ENCODE peak calls at places on chromosomes 16 and 17, in four cellular contexts. W is body of pancreas; M is psoas muscle; I is CD4-positive, alpha-beta memory T cell. G is an unnamed sample. For H3K36me3 and H3K9me3, the result is how much of the 10 kb centered on the place peaks cover.

GRCh38 chr17:71975998-71976649 is 144.7 kb upstream of the SOX9 start:
- DNase-seq in I (no peak), W (peak), M (peak), G (no peak)

GRCh38 chr16:70725912-70726828 is 40.3 kb upstream of the MTSS2 start:
- DNase-seq in I (no peak), W (no peak), M (peak), G (no peak)

GRCh38 chr17:72937687-72938086 is 154.8 kb downstream of the SLC39A11 start:
- DNase-seq in M (no peak), W (no peak), I (no peak), G (no peak)

GRCh38 chr16:49488336-49488735 is 114.7 kb downstream of the C16orf78 start:
- DNase-seq in I (no peak), W (no peak), M (peak), G (no peak)

GRCh38 chr16:10256855-10257641 is 74.8 kb upstream of the GRIN2A start:
- DNase-seq in I (no peak), M (no peak), W (peak), G (peak)

GRCh38 chr16:72963508-72963907 is 84.4 kb downstream of the ZFHX3 start:
- DNase-seq in M (no peak), W (no peak), I (no peak), G (no peak)

GRCh38 chr17:63840591-63841349 is 1.7 kb downstream of the SMARCD2 start:
- DNase-seq in I (no peak), M (peak), W (peak), G (no peak)

GRCh38 chr16:57045694-57046381 is 46.5 kb upstream of the CPNE2 start:
- DNase-seq in I (no peak), W (peak), M (peak), G (no peak)

GRCh38 chr16:31273676-31274075 is 13.9 kb downstream of the ITGAM start:
- DNase-seq in I (no peak), W (no peak), M (no peak), G (no peak)

GRCh38 chr17:30291571-30292489 is at the start of gene BLMH:
- DNase-seq in M (peak), W (peak), I (peak), G (peak)

GRCh38 chr17:44518032-44518431 is 14.8 kb upstream of the GPATCH8 start:
- DNase-seq in M (no peak), I (no peak), W (no peak), G (no peak)

GRCh38 chr16:70703041-70703834 is 17.4 kb upstream of the MTSS2 start:
- DNase-seq in W (peak), M (peak), I (no peak), G (no peak)

GRCh38 chr17:79952265-79952877 is 83.3 kb downstream of the TBC1D16 start:
- DNase-seq in M (peak), I (no peak), W (peak), G (no peak)

GRCh38 chr17:4899341-4900230 is at the start of gene C17orf107:
- DNase-seq in M (peak), W (peak), I (peak), G (no peak)

GRCh38 chr16:67509016-67509415 is 19.6 kb upstream of the RIPOR1 start:
- DNase-seq in W (no peak), I (no peak), M (no peak), G (no peak)

GRCh38 chr17:81035389-81036127 is 607 bp downstream of the BAIAP2 start:
- DNase-seq in I (no peak), M (peak), W (no peak), G (peak)

GRCh38 chr17:16980813-16981731 is 9.2 kb upstream of the TNFRSF13B start:
- DNase-seq in M (peak), I (no peak), W (no peak), G (no peak)

GRCh38 chr17:1959871-1960569 is 65.1 kb downstream of the RTN4RL1 start:
- DNase-seq in I (no peak), W (no peak), M (no peak), G (no peak)

GRCh38 chr16:4410335-4411075 is 5.9 kb downstream of the CORO7 start:
- DNase-seq in W (peak), M (no peak), I (no peak), G (peak)

GRCh38 chr17:30093463-30094147 is 23.0 kb upstream of the NSRP1 start:
- DNase-seq in W (peak), I (peak), M (peak), G (peak)

GRCh38 chr17:66715745-66716156 is 119.2 kb upstream of the CACNG5 start:
- DNase-seq in M (no peak), I (no peak), W (no peak), G (peak)

GRCh38 chr17:2282297-2282873 is 21.2 kb downstream of the SMG6 start:
- DNase-seq in I (no peak), W (no peak), M (peak), G (peak)

GRCh38 chr17:57356722-57357391 is 100.5 kb downstream of the MSI2 start:
- DNase-seq in M (no peak), I (no peak), W (no peak), G (peak)

GRCh38 chr16:88063201-88063773 is 112.1 kb downstream of the BANP start:
- DNase-seq in W (no peak), I (no peak), M (peak), G (no peak)

GRCh38 chr17:30235386-30236296 is at the start of gene SLC6A4:
- DNase-seq in M (no peak), I (no peak), W (peak), G (no peak)

GRCh38 chr17:80248894-80249710 is 11.6 kb upstream of the RNF213 start:
- DNase-seq in I (no peak), W (no peak), M (peak), G (no peak)

GRCh38 chr17:10875411-10875810 is 37.5 kb upstream of the PIRT start:
- DNase-seq in I (no peak), M (no peak), W (no peak), G (no peak)

GRCh38 chr17:50533720-50534148 is 1.2 kb downstream of the EPN3 start:
- DNase-seq in M (no peak), W (peak), I (no peak), G (no peak)

GRCh38 chr17:50817838-50818237 is 17.5 kb upstream of the WFIKKN2 start:
- DNase-seq in I (no peak), M (no peak), W (no peak), G (no peak)

GRCh38 chr16:27315333-27316037 is 1.7 kb downstream of the IL4R start:
- DNase-seq in I (peak), M (peak), W (peak), G (no peak)
- H3K4me3 ChIP-seq in I (peak), M (peak), W (no peak), G (peak)

GRCh38 chr17:48055531-48056245 is 7.5 kb downstream of the NFE2L1 start:
- DNase-seq in M (no peak), W (no peak), I (no peak), G (peak)

GRCh38 chr17:48058393-48059124 is 10.4 kb downstream of the NFE2L1 start:
- DNase-seq in I (no peak), M (no peak), W (no peak), G (no peak)

GRCh38 chr17:48057626-48058025 is 9.5 kb downstream of the NFE2L1 start:
- DNase-seq in I (no peak), W (no peak), M (no peak), G (no peak)

GRCh38 chr17:48056246-48056745 is 8.1 kb downstream of the NFE2L1 start:
- DNase-seq in W (no peak), M (no peak), I (no peak), G (no peak)

DNA sequence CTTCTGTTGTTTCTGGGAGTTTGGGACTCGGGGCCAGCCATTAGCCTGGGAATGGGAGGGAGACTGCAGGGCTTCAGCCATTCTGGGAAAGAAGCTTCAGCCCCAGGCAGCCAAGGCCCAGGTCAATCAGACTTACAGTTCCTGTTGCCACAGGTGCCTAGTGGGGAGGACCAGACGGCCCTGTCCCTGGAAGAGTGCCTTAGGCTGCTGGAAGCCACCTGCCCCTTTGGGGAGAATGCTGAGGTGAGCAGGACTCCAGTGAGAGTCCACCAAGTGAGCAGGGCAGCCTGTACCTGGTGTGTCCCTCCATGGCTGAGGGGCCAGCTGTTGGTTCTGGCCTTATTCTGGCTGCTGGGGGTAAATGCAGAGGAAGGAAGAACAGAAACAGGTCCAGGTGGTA is 8.7 kb downstream of the NFE2L1 start:
- DNase-seq in W (no peak), I (no peak), M (no peak), G (no peak)
- H3K36me3 ChIP-seq in W (under half), I (half or more), M (half or more), G (half or more)

GRCh38 chr16:3321802-3322201 is 16.5 kb downstream of the ZNF75A start:
- DNase-seq in M (no peak), W (no peak), I (no peak), G (no peak)

GRCh38 chr16:3311496-3311895 is 6.2 kb downstream of the ZNF75A start:
- DNase-seq in W (no peak), M (no peak), I (no peak), G (no peak)

DNA sequence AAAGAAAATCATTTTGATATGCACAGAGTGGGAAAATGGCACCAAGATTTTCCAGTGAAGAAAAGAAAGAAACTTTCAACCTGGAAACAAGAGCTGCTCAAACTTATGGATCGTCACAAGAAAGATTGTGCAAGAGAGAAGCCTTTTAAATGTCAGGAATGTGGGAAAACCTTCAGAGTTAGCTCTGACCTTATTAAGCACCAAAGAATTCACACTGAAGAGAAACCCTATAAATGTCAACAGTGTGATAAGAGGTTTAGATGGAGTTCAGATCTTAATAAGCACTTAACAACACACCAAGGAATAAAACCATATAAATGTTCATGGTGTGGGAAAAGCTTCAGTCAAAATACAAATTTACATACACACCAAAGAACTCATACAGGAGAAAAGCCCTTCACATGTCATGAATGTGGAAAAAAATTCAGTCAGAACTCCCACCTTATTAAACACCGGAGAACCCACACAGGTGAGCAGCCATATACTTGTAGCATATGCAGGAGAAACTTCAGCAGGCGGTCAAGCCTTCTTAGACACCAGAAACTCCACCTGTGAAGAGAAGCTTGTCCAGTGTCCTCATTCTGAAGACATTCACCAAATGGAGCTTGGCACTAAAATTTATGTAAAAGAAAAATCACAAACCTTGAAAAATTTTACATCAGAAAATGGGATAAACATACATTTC is 12.2 kb downstream of the ZNF75A start:
- DNase-seq in I (no peak), M (no peak), W (no peak), G (no peak)
- H3K9me3 ChIP-seq in I (half or more), M (half or more), W (half or more), G (under half)

DNA sequence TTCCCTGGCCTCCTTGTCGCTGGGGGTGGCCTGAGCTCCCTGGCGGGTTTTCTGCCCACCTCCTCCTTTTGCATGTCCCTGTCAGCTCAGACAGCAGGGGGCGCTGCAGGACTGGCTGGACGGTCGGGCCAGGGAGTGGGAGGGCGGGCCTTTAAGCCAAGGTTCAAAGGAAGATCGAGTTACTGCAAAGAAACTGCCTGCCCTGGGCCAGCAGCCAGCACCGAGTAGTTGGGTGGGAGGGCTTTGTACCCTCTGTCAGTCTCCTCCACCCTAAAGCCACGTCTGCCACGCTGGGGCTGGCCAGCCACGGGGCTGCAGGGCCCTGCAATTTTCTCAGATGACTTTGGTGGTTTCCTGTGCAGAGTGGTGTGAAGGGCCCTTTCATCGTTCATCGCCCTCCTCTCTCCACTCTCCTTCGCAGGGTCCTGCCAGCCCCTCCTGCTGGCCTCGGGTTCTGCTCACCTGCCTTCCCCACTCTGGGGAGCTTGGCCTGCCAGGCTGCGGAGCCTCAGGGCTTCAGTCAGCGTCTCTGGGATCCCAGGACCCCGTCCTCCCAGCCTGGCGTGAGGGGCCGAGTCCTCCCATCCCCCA is 12.3 kb downstream of the GPR142 start:
- DNase-seq in W (peak), I (peak), M (peak), G (peak)
- H3K4me3 ChIP-seq in W (no peak), I (no peak), M (peak), G (no peak)